ENCODE peak calls at places on chromosome 13, in five cellular contexts. W, C, U, A and D are unnamed samples.

GRCh38 chr13:84263354-84264069 is 381.2 kb upstream of the SLITRK1 start:
- DNase-seq in C (no peak), W (no peak), A (no peak), U (no peak), D (no peak)

GRCh38 chr13:52070929-52071523 is 46.5 kb downstream of the UTP14C start:
- DNase-seq in U (no peak), W (no peak), C (peak), A (peak), D (peak)

GRCh38 chr13:51778407-51778806 is 25.6 kb downstream of the DHRS12 start:
- DNase-seq in W (no peak), C (no peak), U (no peak), A (no peak), D (no peak)

GRCh38 chr13:75319244-75319643 is 162.7 kb downstream of the TBC1D4 start:
- DNase-seq in A (no peak), C (no peak), W (no peak), U (no peak), D (no peak)

GRCh38 chr13:105276571-105276970 is 1258.9 kb downstream of the EFNB2 start:
- DNase-seq in A (no peak), U (no peak), W (no peak), C (no peak), D (no peak)

GRCh38 chr13:30851697-30852096 is 54.4 kb upstream of the MEDAG start:
- DNase-seq in U (no peak), A (no peak), W (no peak), C (no peak), D (no peak)

GRCh38 chr13:19695829-19696228 is 62.4 kb downstream of the MPHOSPH8 start:
- DNase-seq in U (no peak), C (no peak), W (no peak), A (no peak), D (no peak)

GRCh38 chr13:48369988-48370387 is 42.9 kb downstream of the LPAR6 start:
- DNase-seq in U (no peak), W (no peak), C (no peak), A (no peak), D (no peak)

GRCh38 chr13:93861818-93862217 is 617.7 kb downstream of the DCT start:
- DNase-seq in C (peak), W (no peak), A (peak), U (no peak), D (no peak)

GRCh38 chr13:50684366-50684765 is 159.1 kb downstream of the DLEU7 start:
- DNase-seq in A (no peak), C (no peak), U (no peak), W (peak), D (no peak)

GRCh38 chr13:46572758-46573384 is 19.9 kb downstream of the LRCH1 start:
- DNase-seq in U (no peak), A (no peak), W (no peak), C (no peak), D (no peak)

GRCh38 chr13:32587014-32587773 is 942 bp downstream of the PDS5B start:
- DNase-seq in A (peak), U (peak), W (peak), C (peak), D (no peak)

GRCh38 chr13:104365430-104365829 is 1299.2 kb upstream of the SLC10A2 start:
- DNase-seq in U (no peak), C (no peak), W (no peak), A (no peak), D (no peak)

GRCh38 chr13:45441633-45442032 is 23.1 kb upstream of the COG3 start:
- DNase-seq in A (peak), C (peak), W (no peak), U (no peak), D (no peak)

GRCh38 chr13:37475966-37476365 is 122.6 kb downstream of the POSTN start:
- DNase-seq in U (no peak), W (no peak), A (no peak), C (peak), D (no peak)

GRCh38 chr13:62625214-62625613 is 1209.6 kb upstream of the PCDH20 start:
- DNase-seq in A (no peak), W (no peak), U (no peak), C (no peak), D (no peak)

GRCh38 chr13:62627226-62627625 is 1211.6 kb upstream of the PCDH20 start:
- DNase-seq in A (no peak), W (no peak), C (no peak), U (no peak), D (no peak)

GRCh38 chr13:62629618-62630017 is 1214.0 kb upstream of the PCDH20 start:
- DNase-seq in A (no peak), W (no peak), C (no peak), U (no peak), D (no peak)

GRCh38 chr13:62631124-62631523 is 1215.5 kb upstream of the PCDH20 start:
- DNase-seq in W (no peak), A (no peak), C (no peak), U (no peak), D (no peak)

DNA sequence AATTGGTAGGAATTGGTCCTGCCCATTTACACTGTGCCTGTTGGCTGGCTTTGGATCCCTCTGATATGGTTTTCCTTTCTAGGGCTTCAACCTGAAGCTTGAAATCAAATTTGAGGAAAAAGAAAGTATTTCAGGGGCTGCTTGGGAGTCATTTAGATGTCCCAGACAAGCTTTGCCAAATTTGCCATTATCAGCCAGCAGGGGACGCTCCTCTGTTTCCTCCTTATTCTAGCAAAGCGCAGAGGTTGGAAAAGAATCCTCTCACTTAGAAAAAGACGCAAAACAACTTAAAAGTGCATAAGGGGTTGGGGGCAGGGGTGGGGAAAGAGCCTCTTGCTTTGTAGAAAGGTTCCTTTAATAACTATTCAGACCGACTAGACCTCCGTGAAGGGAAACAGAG is 1211.1 kb upstream of the PCDH20 start:
- DNase-seq in A (no peak), U (no peak), W (no peak), C (no peak), D (no peak)
- TF ChIP-seq CTCF in A (peak), U (peak), W (peak), C (no peak), D (no peak)

DNA sequence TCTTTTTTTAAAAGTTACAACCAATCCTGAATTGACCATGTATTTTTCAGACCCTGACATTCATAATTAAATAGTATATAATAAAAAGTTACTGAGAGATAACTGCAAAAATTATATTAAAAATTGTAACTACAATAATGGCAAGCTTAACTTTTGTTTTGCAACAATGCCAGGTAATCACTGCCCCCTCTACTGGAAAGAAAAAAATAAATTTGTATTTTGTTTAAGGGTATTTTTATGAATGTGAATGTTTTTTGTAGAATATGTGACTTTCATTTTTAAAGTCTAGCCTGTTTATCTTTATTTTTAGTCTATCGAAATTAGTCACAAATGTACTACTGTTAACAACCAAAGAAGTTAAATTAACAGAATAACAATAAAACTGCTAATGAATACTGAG is 21.7 kb downstream of the MRPS31 start:
- DNase-seq in C (peak), U (no peak), A (no peak), W (no peak), D (no peak)
- TF ChIP-seq CTCF in C (peak), U (peak), A (peak), W (peak), D (peak)

DNA sequence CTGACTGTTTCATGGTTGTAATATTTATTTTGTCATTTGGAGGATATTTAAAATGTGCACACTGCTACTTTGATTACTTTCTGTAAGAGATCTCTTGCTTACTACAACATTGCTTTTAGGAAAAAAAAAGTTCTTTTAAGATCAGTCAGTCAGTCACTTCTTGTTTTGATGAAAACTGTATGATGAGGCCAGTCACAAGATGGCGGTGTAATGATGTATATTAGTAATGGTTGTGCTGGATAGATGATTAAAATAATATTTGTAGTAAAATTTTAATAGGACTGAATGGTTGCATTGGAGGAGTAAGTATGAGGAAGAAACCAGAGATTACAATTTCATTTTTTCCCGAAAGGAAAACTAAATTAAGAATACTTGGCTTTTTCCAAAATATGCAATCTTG is 2411.1 kb downstream of the PCDH9 start:
- DNase-seq in U (no peak), C (no peak), A (peak), W (no peak), D (no peak)
- TF ChIP-seq CTCF in U (no peak), C (no peak), A (peak), W (no peak), D (no peak)

GRCh38 chr13:43356566-43356965 is 333.2 kb downstream of the DNAJC15 start:
- DNase-seq in C (no peak), U (no peak), W (no peak), A (no peak), D (no peak)
- TF ChIP-seq CTCF in C (no peak), U (no peak), W (no peak), A (no peak), D (no peak)